ENCODE peak calls at places on chromosomes 13 and 19, in five cellular contexts. O, Y, Z, A and E are unnamed samples.

GRCh38 chr19:6233827-6234511 is 45.8 kb downstream of the MLLT1 start:
- DNase-seq in O (no peak), Y (no peak), Z (no peak), A (no peak), E (no peak)

GRCh38 chr19:16899566-16900075 is 10.8 kb downstream of the F2RL3 start:
- DNase-seq in O (peak), Y (peak), Z (peak), A (no peak), E (peak)

GRCh38 chr13:106213028-106213427 is 322.4 kb downstream of the EFNB2 start:
- DNase-seq in O (no peak), Y (no peak), Z (peak), A (no peak), E (no peak)

GRCh38 chr19:43667524-43668405 is 2.2 kb downstream of the PLAUR start:
- DNase-seq in O (no peak), Y (no peak), Z (peak), A (no peak), E (peak)

GRCh38 chr13:100828226-100828625 is 153.6 kb upstream of the TMTC4 start:
- DNase-seq in O (peak), Y (no peak), Z (peak), A (no peak), E (peak)

GRCh38 chr19:5249526-5249925 is 91.1 kb downstream of the PTPRS start:
- DNase-seq in O (no peak), Y (no peak), Z (no peak), A (no peak), E (no peak)

GRCh38 chr13:60402022-60402421 is 5.0 kb downstream of the TDRD3 start:
- DNase-seq in O (no peak), Y (no peak), Z (no peak), A (no peak), E (no peak)

GRCh38 chr13:94997126-94997525 is 284.8 kb upstream of the SOX21 start:
- DNase-seq in O (no peak), Y (no peak), Z (no peak), A (no peak), E (no peak)

GRCh38 chr19:48351341-48351752 is 12.4 kb downstream of the TMEM143 start:
- DNase-seq in O (peak), Y (peak), Z (peak), A (peak), E (peak)

GRCh38 chr19:34306824-34307223 is 52.5 kb downstream of the GARRE1 start:
- DNase-seq in O (no peak), Y (no peak), Z (no peak), A (no peak), E (no peak)

GRCh38 chr13:97072297-97072696 is 78.0 kb upstream of the OXGR1 start:
- DNase-seq in O (no peak), Y (no peak), Z (no peak), A (no peak), E (no peak)

GRCh38 chr13:110396913-110397379 is 89.9 kb downstream of the COL4A2 start:
- DNase-seq in O (no peak), Y (peak), Z (no peak), A (no peak), E (no peak)

GRCh38 chr13:20528451-20528850 is 2.8 kb upstream of the CRYL1 start:
- DNase-seq in O (no peak), Y (no peak), Z (no peak), A (no peak), E (no peak)

GRCh38 chr13:108190897-108191296 is 24.4 kb downstream of the LIG4 start:
- DNase-seq in O (no peak), Y (no peak), Z (no peak), A (no peak), E (no peak)

GRCh38 chr13:49977992-49978391 is 18.9 kb upstream of the TRIM13 start:
- DNase-seq in O (no peak), Y (no peak), Z (no peak), A (no peak), E (no peak)

GRCh38 chr19:49425178-49425577 is at the start of gene GFY:
- DNase-seq in O (no peak), Y (no peak), Z (no peak), A (no peak), E (no peak)

GRCh38 chr19:45968626-45969025 is 5.0 kb downstream of the NOVA2 start:
- DNase-seq in O (no peak), Y (no peak), Z (no peak), A (no peak), E (no peak)